ENCODE peak calls at places on chromosomes 4 and X, in six cellular contexts. R, Z, C, M, H and T are unnamed samples.

GRCh38 chr4:137678796-137679195 is 146.5 kb upstream of the PCDH18 start:
- DNase-seq in R (no peak), Z (no peak), C (no peak), M (no peak), H (no peak), T (peak)

GRCh38 chrX:48083212-48083611 is 11.8 kb upstream of the ZNF630 start:
- DNase-seq in R (peak), Z (peak), C (peak), M (peak), H (no peak), T (peak)

GRCh38 chr4:182385897-182386296 is 142.7 kb downstream of the TENM3 start:
- DNase-seq in R (no peak), Z (no peak), C (no peak), M (no peak), H (no peak), T (no peak)

GRCh38 chr4:121783210-121783609 is 17.9 kb upstream of the EXOSC9 start:
- DNase-seq in R (no peak), Z (no peak), C (no peak), M (no peak), H (no peak), T (no peak)

GRCh38 chr4:77010841-77011354 is 61.3 kb downstream of the SEPTIN11 start:
- DNase-seq in R (no peak), Z (no peak), C (peak), M (no peak), H (no peak), T (no peak)

GRCh38 chr4:61511716-61512488 is 311.8 kb downstream of the ADGRL3 start:
- DNase-seq in R (peak), Z (no peak), C (peak), M (no peak), H (no peak), T (no peak)

GRCh38 chr4:105453550-105454201 is 20.2 kb downstream of the PPA2 start:
- DNase-seq in R (no peak), Z (no peak), C (no peak), M (no peak), H (no peak), T (no peak)

GRCh38 chrX:97672608-97673007 is 788.9 kb downstream of the RPA4 start:
- DNase-seq in R (no peak), Z (no peak), C (no peak), M (no peak), H (no peak), T (no peak)

GRCh38 chr4:53654300-53654758 is 63.0 kb upstream of the LNX1 start:
- DNase-seq in R (no peak), Z (no peak), C (no peak), M (no peak), H (peak), T (no peak)

GRCh38 chr4:15894923-15895411 is 43.6 kb downstream of the FGFBP1 start:
- DNase-seq in R (peak), Z (no peak), C (no peak), M (no peak), H (no peak), T (no peak)

GRCh38 chr4:6840062-6840976 is 57.8 kb downstream of the KIAA0232 start:
- DNase-seq in R (no peak), Z (peak), C (no peak), M (peak), H (no peak), T (peak)
- TF ChIP-seq MYC in R (no peak), Z (peak), C (no peak), M (no peak), H (no peak), T (no peak)

DNA sequence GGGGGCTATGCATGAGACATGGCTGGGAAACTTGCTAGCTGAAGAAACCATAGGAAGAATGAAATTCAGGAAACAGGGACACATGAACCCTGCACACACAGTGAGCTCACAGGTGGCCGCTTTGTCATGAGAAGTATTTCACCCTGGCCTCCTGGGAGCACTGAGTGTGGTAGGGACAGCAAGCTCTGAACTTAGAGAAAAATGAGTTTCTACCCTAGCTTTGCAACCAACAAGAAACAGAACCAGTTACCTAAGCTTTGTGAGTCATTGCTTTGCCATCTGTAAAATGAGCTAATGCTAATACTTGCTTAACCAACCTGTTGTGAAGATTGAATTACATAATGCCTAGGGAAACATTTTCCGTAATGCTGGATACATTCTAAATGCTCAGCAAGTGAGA is 206.6 kb upstream of the HS3ST1 start:
- DNase-seq in R (peak), Z (no peak), C (no peak), M (no peak), H (no peak), T (no peak)
- TF ChIP-seq MYC in R (no peak), Z (no peak), C (no peak), M (no peak), H (no peak), T (no peak)

GRCh38 chrX:152923599-152923998 is 25.7 kb downstream of the ZNF185 start:
- DNase-seq in R (no peak), Z (no peak), C (no peak), M (no peak), H (no peak), T (no peak)
- TF ChIP-seq MYC in R (no peak), Z (no peak), C (no peak), M (no peak), H (no peak), T (no peak)

GRCh38 chr4:86976801-86977485 is 42.1 kb downstream of the AFF1 start:
- DNase-seq in R (no peak), Z (no peak), C (no peak), M (no peak), H (no peak), T (no peak)

GRCh38 chr4:86980230-86980629 is 45.4 kb downstream of the AFF1 start:
- DNase-seq in R (no peak), Z (no peak), C (no peak), M (no peak), H (no peak), T (no peak)

GRCh38 chr4:86978709-86979108 is 43.9 kb downstream of the AFF1 start:
- DNase-seq in R (no peak), Z (no peak), C (no peak), M (no peak), H (no peak), T (no peak)

GRCh38 chr4:86975927-86976326 is 41.1 kb downstream of the AFF1 start:
- DNase-seq in R (no peak), Z (no peak), C (no peak), M (no peak), H (no peak), T (peak)

GRCh38 chr4:86977621-86978184 is 42.9 kb downstream of the AFF1 start:
- DNase-seq in R (peak), Z (no peak), C (peak), M (peak), H (peak), T (peak)
- TF ChIP-seq MYC in R (no peak), Z (no peak), C (peak), M (no peak), H (no peak), T (no peak)

GRCh38 chr4:22532117-22532516 is 16.3 kb upstream of the ADGRA3 start:
- DNase-seq in R (no peak), Z (no peak), C (no peak), M (no peak), H (no peak), T (no peak)
- TF ChIP-seq MYC in R (no peak), Z (no peak), C (no peak), M (no peak), H (no peak), T (no peak)

GRCh38 chr4:1976416-1977352 is 32.1 kb downstream of the NELFA start:
- DNase-seq in R (no peak), Z (no peak), C (no peak), M (no peak), H (no peak), T (peak)
- TF ChIP-seq MYC in R (no peak), Z (no peak), C (no peak), M (no peak), H (no peak), T (no peak)

DNA sequence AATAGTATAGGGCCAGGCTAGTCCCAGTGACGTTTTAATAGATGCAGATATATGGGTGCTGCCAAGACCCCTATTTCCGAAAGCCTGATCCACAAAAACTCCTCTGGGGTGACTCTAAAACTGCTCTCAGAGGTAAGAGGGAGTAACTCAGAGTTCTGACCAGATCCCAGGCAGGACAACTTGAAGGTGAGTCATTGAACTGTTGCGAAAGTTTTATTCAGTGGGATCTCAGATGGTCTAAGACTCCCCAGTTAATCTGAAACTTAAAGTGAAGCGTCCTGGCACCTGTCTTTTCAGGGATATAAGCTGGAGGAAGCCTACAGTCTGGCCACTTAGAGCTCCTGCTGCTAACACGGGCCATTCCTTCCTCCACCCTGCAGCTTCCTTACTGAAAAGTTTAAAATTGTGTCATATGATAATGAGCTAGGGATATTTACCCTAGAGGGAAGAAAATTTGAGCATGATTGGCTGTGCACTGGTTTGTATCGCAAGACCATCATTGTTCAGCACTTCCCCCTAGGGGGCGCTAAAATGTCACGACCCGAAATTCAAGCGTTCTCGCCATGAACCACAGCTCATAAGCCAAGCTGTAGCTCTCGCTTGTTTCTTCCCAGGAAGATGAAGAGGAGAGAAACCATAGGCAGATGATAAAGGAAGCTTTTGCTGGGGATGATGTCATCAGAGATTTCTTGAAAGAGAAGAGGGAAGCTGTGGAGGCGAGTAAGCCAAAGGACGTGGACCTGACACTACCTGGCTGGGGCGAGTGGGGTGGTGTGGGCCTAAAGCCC is 19.5 kb downstream of the UTP14A start:
- DNase-seq in R (peak), Z (peak), C (peak), M (peak), H (no peak), T (peak)
- TF ChIP-seq MYC in R (no peak), Z (no peak), C (no peak), M (no peak), H (no peak), T (peak)

DNA sequence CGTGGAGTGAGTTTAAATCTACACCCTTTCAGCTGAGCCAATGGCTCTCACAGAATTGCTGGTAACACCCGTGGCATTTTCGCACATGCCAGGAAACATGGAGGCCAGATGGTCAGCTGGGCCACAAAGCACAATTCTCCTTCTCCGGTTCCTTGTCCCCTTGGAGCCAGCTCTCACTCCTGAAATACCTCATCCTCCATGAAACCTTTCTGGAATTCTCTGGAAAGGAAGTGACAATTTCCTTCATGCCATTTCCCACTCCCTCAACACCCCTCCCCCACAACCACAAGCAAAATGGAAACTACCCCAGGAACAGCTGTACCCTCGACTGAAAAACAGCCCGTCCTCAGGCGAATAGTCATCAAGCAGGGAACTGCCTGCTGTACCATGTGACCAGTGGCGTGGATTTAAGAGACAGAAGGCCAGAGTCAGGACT is 24.7 kb downstream of the ELF4 start:
- DNase-seq in R (no peak), Z (no peak), C (peak), M (no peak), H (no peak), T (peak)
- TF ChIP-seq MYC in R (no peak), Z (no peak), C (no peak), M (no peak), H (no peak), T (no peak)